ENCODE peak calls at places on chromosomes 12 and 14, in six cellular contexts. I, T, N, O, A and U are unnamed samples.

GRCh38 chr14:96648506-96649326 is 146.5 kb downstream of the PAPOLA start:
- DNase-seq in O (peak), A (no peak), I (no peak), T (no peak), N (no peak), U (no peak)

GRCh38 chr14:83827383-83827782 is 1702.6 kb upstream of the FLRT2 start:
- DNase-seq in A (no peak), I (no peak), T (no peak), N (peak), O (no peak), U (no peak)

GRCh38 chr12:121539908-121540307 is 40.9 kb downstream of the KDM2B start:
- DNase-seq in O (no peak), T (no peak), A (no peak), N (no peak), I (no peak), U (no peak)

GRCh38 chr14:90903101-90903500 is 86.9 kb upstream of the TTC7B start:
- DNase-seq in N (peak), A (peak), T (peak), O (no peak), I (no peak), U (peak)

GRCh38 chr12:63124778-63125177 is 26.2 kb downstream of the AVPR1A start:
- DNase-seq in N (no peak), I (no peak), T (no peak), O (no peak), A (no peak), U (no peak)

GRCh38 chr12:43370299-43370698 is 181.7 kb downstream of the ADAMTS20 start:
- DNase-seq in I (no peak), O (no peak), N (peak), A (no peak), T (no peak), U (no peak)

GRCh38 chr14:37889087-37889486 is 293.7 kb downstream of the TTC6 start:
- DNase-seq in N (no peak), I (no peak), T (no peak), A (no peak), O (no peak), U (no peak)

GRCh38 chr12:60535363-60535762 is 939.5 kb downstream of the SLC16A7 start:
- DNase-seq in O (no peak), I (no peak), A (no peak), T (no peak), N (no peak), U (no peak)

GRCh38 chr12:13000616-13000934 is 510 bp upstream of the HEBP1 start:
- DNase-seq in I (no peak), A (no peak), N (no peak), T (peak), O (no peak), U (no peak)

GRCh38 chr14:55352201-55352600 is 59.4 kb downstream of the ATG14 start:
- DNase-seq in T (no peak), N (no peak), O (peak), I (no peak), A (no peak), U (no peak)

GRCh38 chr12:10385181-10385613 is 4.6 kb downstream of the KLRK1 start:
- DNase-seq in I (no peak), O (no peak), N (no peak), T (no peak), A (no peak), U (no peak)

GRCh38 chr12:83143937-83144336 is 457.2 kb downstream of the TMTC2 start:
- DNase-seq in T (no peak), I (no peak), N (no peak), O (no peak), A (no peak), U (no peak)

GRCh38 chr12:123532021-123532420 is 1.5 kb downstream of the RILPL1 start:
- DNase-seq in N (peak), O (no peak), I (no peak), T (no peak), A (no peak), U (no peak)

GRCh38 chr12:131473261-131473660 is 237.6 kb upstream of the SFSWAP start:
- DNase-seq in A (no peak), I (peak), N (no peak), O (no peak), T (no peak), U (no peak)

GRCh38 chr12:130555628-130556485 is 160.2 kb downstream of the RIMBP2 start:
- DNase-seq in A (no peak), N (no peak), O (no peak), T (no peak), I (peak), U (no peak)

GRCh38 chr12:5648692-5649338 is 216.9 kb downstream of the NTF3 start:
- DNase-seq in A (no peak), T (no peak), N (no peak), I (no peak), O (peak), U (peak)

GRCh38 chr12:45419317-45419716 is 203.4 kb downstream of the ANO6 start:
- DNase-seq in N (no peak), A (no peak), T (no peak), O (no peak), I (no peak), U (no peak)

GRCh38 chr12:92034858-92035401 is 110.7 kb downstream of the BTG1 start:
- DNase-seq in N (peak), I (peak), T (peak), O (no peak), A (peak), U (no peak)

GRCh38 chr14:38189930-38190726 is 17.6 kb upstream of the SSTR1 start:
- DNase-seq in T (no peak), O (no peak), N (no peak), I (no peak), A (no peak), U (no peak)

GRCh38 chr12:46177842-46178608 is 90.8 kb downstream of the SLC38A1 start:
- DNase-seq in A (no peak), N (no peak), O (no peak), T (no peak), I (no peak), U (no peak)

GRCh38 chr14:77032854-77033621 is 4.5 kb upstream of the IRF2BPL start:
- DNase-seq in I (peak), T (peak), N (peak), A (peak), O (peak), U (peak)
- TF ChIP-seq POLR2A in I (peak), T (peak), N (no peak), A (peak), O (no peak), U (no peak)

GRCh38 chr14:23579311-23579630 is 681 bp upstream of the JPH4 start:
- DNase-seq in I (peak), O (peak), T (no peak), N (no peak), A (peak), U (no peak)

GRCh38 chr14:23577004-23577681 is 1.4 kb downstream of the JPH4 start:
- DNase-seq in A (peak), I (peak), O (peak), N (no peak), T (no peak), U (no peak)

GRCh38 chr14:23578560-23579310 is at the start of gene JPH4:
- DNase-seq in T (no peak), A (peak), N (no peak), I (peak), O (peak), U (no peak)

GRCh38 chr14:23579739-23580138 is 1.1 kb upstream of the JPH4 start:
- DNase-seq in A (no peak), N (no peak), I (no peak), T (no peak), O (no peak), U (no peak)

DNA sequence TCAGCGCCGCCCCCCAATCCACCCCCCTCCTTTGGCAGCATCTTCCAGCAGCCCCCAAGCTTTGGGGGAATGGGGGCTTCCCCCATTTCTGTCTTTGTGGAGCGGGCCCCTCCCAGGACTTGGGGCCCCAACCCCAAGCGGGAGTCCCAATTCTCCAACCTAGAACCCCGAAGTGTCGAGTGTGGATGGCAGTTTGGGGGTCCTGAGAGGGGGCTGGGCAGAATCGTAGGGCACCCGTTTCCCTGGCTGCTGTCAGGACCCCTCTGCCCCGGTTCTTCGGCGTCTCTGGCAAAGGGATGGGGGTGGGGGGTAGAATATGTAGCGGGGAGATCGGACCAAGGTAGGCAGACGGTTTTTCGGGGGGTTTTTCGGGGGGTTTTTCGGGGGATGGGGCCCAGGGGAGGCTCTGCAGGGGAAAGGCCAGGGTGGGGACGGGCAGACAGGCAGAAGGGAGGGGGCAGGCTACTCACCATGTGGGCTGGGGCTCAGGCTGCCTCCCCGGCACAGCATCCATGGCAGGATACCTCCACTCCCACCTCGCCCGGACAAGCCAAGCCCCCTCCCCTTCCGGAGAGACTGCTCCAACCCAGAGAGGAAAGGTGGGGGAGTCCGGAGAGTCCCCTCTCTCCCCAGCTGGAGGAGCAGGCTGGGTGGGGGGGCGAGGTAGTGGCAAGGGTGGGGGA is 739 bp downstream of the JPH4 start:
- DNase-seq in I (peak), T (no peak), N (no peak), O (peak), A (peak), U (no peak)
- TF ChIP-seq POLR2A in I (no peak), T (no peak), N (no peak), O (no peak), A (no peak), U (no peak)

DNA sequence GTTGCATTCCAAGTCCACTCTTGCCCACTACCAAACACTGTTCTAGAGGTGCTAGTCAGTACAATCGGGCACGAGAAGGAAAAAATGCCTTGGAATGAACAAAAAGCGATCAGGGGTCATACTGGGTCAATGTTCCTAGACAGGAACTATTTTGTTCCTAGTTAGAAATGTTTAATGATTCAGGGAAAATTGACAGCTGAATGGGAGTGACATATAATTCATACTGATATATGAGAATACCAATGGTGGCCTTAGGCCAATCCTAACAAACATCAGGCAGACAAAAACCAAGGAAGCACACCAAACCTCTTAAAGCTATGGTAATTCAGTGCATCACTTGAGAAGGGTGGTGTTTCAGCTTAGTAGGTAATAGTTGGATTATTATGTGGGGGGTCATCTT is 51.1 kb downstream of the ANAPC7 start:
- DNase-seq in T (no peak), A (no peak), N (peak), I (no peak), O (no peak), U (no peak)
- TF ChIP-seq POLR2A in T (no peak), A (no peak), N (no peak), I (no peak), O (no peak), U (no peak)

GRCh38 chr12:55925371-55925770 is 2.3 kb downstream of the PYM1 start:
- DNase-seq in N (no peak), O (no peak), A (no peak), I (no peak), T (no peak), U (no peak)

GRCh38 chr12:55925870-55926737 is 1.6 kb downstream of the PYM1 start:
- DNase-seq in I (peak), N (no peak), T (no peak), O (no peak), A (no peak), U (no peak)

GRCh38 chr12:55929306-55929791 is 1.6 kb upstream of the DGKA start:
- DNase-seq in O (no peak), A (no peak), I (peak), T (no peak), N (no peak), U (no peak)

GRCh38 chr12:55927588-55928502 is at the start of gene PYM1:
- DNase-seq in I (peak), O (peak), A (peak), N (peak), T (peak), U (peak)

DNA sequence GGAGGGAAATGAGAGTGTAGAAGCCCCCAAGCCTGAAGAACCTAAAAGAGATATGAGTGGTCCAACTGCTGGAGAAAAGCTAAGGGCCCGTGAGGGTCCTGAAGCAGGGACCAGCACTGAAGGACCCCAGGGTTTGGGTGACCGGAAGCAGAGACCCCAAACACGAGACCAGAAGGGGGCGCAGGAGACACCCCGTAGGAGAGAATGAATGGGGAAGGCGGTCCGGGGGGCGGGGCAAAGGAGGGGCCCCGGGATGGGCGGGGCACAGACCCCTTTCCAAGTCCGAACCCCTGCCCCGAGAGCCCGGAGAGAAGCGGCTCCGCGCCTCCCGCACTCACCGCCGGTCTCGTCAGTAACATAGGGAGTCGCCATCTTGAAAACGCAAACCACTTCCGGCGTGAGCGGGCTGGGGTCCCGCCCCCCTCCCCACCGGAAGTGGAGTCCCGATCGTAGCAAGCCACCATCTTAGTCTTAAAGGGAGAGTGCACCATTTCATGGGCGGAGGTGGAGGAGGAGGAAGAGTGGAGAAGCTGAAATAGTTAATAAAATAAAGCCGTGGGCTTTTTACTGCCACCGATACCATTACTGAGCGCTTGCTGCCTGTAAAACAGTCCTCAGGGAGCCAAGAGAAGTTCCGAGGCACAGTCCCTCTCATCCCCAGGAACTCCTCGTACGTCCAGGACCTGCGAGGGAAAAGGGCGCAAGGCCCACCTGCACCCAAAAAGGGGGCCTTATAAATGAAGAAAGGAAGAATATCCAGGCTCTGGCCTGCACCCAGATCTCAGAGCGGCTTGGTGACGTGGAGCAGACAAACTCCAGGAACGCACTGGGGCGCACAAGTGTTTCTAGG is 731 bp downstream of the PYM1 start:
- DNase-seq in N (peak), I (peak), O (peak), T (peak), A (peak), U (peak)
- TF ChIP-seq POLR2A in N (peak), I (no peak), O (peak), T (peak), A (no peak), U (no peak)

GRCh38 chr12:2752676-2753371 is 41.9 kb upstream of the FKBP4 start:
- DNase-seq in T (peak), O (peak), I (peak), N (peak), A (peak), U (peak)

GRCh38 chr12:2750185-2750584 is 44.6 kb upstream of the FKBP4 start:
- DNase-seq in I (no peak), A (no peak), O (no peak), T (no peak), N (no peak), U (no peak)

GRCh38 chr12:2749580-2749979 is 45.2 kb upstream of the FKBP4 start:
- DNase-seq in T (no peak), N (no peak), I (no peak), A (no peak), O (no peak), U (no peak)

GRCh38 chr12:2751686-2752085 is 43.1 kb upstream of the FKBP4 start:
- DNase-seq in I (no peak), A (no peak), N (no peak), O (peak), T (no peak), U (no peak)

DNA sequence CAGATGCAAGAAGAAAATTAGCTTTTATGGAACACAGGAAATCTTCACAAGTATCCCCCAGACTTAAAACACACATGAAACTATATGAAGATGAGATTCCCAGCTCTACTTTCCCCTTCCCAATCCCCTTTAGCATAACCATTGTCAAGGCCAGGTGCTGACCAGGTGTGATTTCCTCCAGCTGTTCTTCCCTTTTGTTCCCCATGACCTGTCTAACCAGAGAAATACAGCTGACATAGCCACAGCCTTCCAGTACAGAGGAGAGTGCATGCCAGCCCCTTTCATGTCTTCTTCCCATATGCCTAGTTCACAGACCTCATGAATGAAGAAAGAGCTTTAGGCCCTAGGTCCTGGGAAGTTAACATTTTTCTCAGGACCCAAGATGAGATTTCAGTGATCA is 43.5 kb upstream of the FKBP4 start:
- DNase-seq in O (no peak), A (no peak), N (no peak), I (no peak), T (no peak), U (no peak)
- TF ChIP-seq POLR2A in O (no peak), A (no peak), N (no peak), I (no peak), T (no peak), U (no peak)

GRCh38 chr14:102776761-102777710 is at the start of gene TRAF3:
- DNase-seq in A (peak), I (no peak), O (no peak), N (peak), T (peak), U (peak)
- TF ChIP-seq POLR2A in A (no peak), I (no peak), O (no peak), N (no peak), T (peak), U (no peak)